ENCODE peak calls at places on chromosomes 6 and 20, in nine cellular contexts. J is CD8-positive, alpha-beta T cell; B is uterus; W is A549; I is heart left ventricle; Q is endodermal cell; P is right lobe of liver; V is brain microvascular endothelial cell; U is adrenal gland. S is an unnamed sample.

GRCh38 chr6:32397252-32397920 is 9.6 kb downstream of the BTNL2 start:
- DNase-seq in P (no peak), B (no peak), J (no peak), Q (no peak), U (no peak), I (no peak), W (no peak), V (no peak), S (no peak)

GRCh38 chr20:56202493-56203077 is 45.9 kb upstream of the MC3R start:
- DNase-seq in V (peak), I (no peak), W (peak), B (no peak), U (peak), P (no peak), Q (no peak), J (no peak), S (no peak)

GRCh38 chr6:24581084-24581669 is 64.8 kb downstream of the KIAA0319 start:
- DNase-seq in J (peak), P (peak), V (peak), U (peak), Q (peak), B (peak), W (peak), I (peak), S (peak)

GRCh38 chr6:146770965-146771735 is 172.4 kb downstream of the ADGB start:
- DNase-seq in U (peak), Q (no peak), J (peak), I (peak), V (no peak), B (no peak), P (peak), W (no peak), S (no peak)

GRCh38 chr20:37796121-37796520 is 102.3 kb downstream of the CTNNBL1 start:
- DNase-seq in V (no peak), P (peak), Q (no peak), J (no peak), B (no peak), I (no peak), W (no peak), U (no peak), S (peak)

GRCh38 chr20:20089018-20089417 is 36.7 kb downstream of the CFAP61 start:
- DNase-seq in J (no peak), P (no peak), I (peak), Q (no peak), V (no peak), W (no peak), B (no peak), U (no peak), S (no peak)

GRCh38 chr20:43983359-43983758 is 68.7 kb downstream of the TOX2 start:
- DNase-seq in U (no peak), Q (peak), W (no peak), P (no peak), B (no peak), V (no peak), J (no peak), I (no peak), S (no peak)

GRCh38 chr20:25274891-25275812 is 27.3 kb downstream of the PYGB start:
- DNase-seq in U (no peak), W (no peak), P (peak), Q (no peak), J (no peak), I (peak), V (no peak), B (peak), S (no peak)

GRCh38 chr6:137277971-137278602 is 58.9 kb upstream of the IFNGR1 start:
- DNase-seq in B (no peak), W (peak), I (no peak), J (no peak), V (peak), U (no peak), Q (peak), P (no peak), S (peak)

GRCh38 chr6:15461127-15461944 is 201.5 kb downstream of the DTNBP1 start:
- DNase-seq in W (no peak), Q (peak), P (no peak), I (no peak), U (no peak), B (no peak), J (no peak), V (no peak), S (no peak)

GRCh38 chr6:5361371-5361770 is 100.1 kb downstream of the FARS2 start:
- DNase-seq in U (no peak), J (no peak), V (no peak), I (no peak), P (no peak), Q (no peak), B (no peak), W (no peak), S (no peak)

GRCh38 chr6:17469006-17469972 is 75.9 kb downstream of the CAP2 start:
- DNase-seq in J (no peak), U (no peak), I (no peak), V (no peak), B (no peak), Q (no peak), W (no peak), P (no peak), S (no peak)

GRCh38 chr6:31692886-31693285 is 10.2 kb downstream of the ABHD16A start:
- DNase-seq in P (no peak), U (no peak), W (no peak), I (no peak), B (no peak), Q (no peak), J (no peak), V (no peak), S (no peak)

GRCh38 chr6:139027620-139028182 is 844 bp upstream of the ABRACL start:
- DNase-seq in J (no peak), V (peak), P (peak), B (no peak), Q (peak), W (no peak), I (no peak), U (no peak), S (peak)

GRCh38 chr6:157650261-157650640 is 172.8 kb upstream of the SNX9 start:
- DNase-seq in V (no peak), J (no peak), U (peak), Q (no peak), I (peak), B (peak), W (no peak), P (no peak), S (no peak)

GRCh38 chr6:20559924-20560551 is 25.8 kb downstream of the CDKAL1 start:
- DNase-seq in I (no peak), P (no peak), J (no peak), B (no peak), W (no peak), V (no peak), U (no peak), Q (no peak), S (no peak)

GRCh38 chr6:2285510-2285909 is 40.1 kb upstream of the GMDS start:
- DNase-seq in U (no peak), B (no peak), I (no peak), Q (no peak), V (no peak), J (no peak), P (no peak), W (no peak), S (no peak)

GRCh38 chr6:84791233-84791632 is 26.8 kb upstream of the TBX18 start:
- DNase-seq in B (no peak), P (no peak), Q (no peak), I (no peak), U (no peak), J (no peak), W (no peak), V (no peak), S (no peak)

GRCh38 chr20:37511605-37512275 is 9.3 kb upstream of the NNAT start:
- DNase-seq in J (no peak), V (peak), Q (no peak), W (no peak), U (no peak), I (no peak), P (no peak), B (no peak), S (no peak)

GRCh38 chr6:110422444-110422822 is 7.1 kb upstream of the DDO start:
- DNase-seq in V (no peak), Q (no peak), J (no peak), P (no peak), I (no peak), W (no peak), U (no peak), B (no peak), S (no peak)

GRCh38 chr6:27297857-27298730 is 14.0 kb downstream of the POM121L2 start:
- DNase-seq in P (no peak), U (no peak), I (no peak), Q (peak), W (no peak), V (peak), B (no peak), J (no peak), S (peak)

GRCh38 chr6:89797317-89797716 is 22.3 kb downstream of the MDN1 start:
- DNase-seq in W (no peak), Q (no peak), U (no peak), B (no peak), V (peak), I (peak), J (no peak), P (no peak), S (no peak)

GRCh38 chr20:35506179-35506578 is 23.3 kb downstream of the C20orf173 start:
- DNase-seq in I (no peak), U (no peak), V (no peak), W (no peak), P (no peak), J (no peak), Q (no peak), B (no peak), S (no peak)

GRCh38 chr6:104983296-104983695 is 26.4 kb downstream of the LIN28B start:
- DNase-seq in J (no peak), P (no peak), Q (no peak), U (no peak), V (no peak), W (no peak), I (no peak), B (no peak), S (no peak)

GRCh38 chr6:44849829-44850228 is 462.3 kb downstream of the CDC5L start:
- DNase-seq in B (no peak), V (no peak), W (no peak), J (no peak), U (no peak), Q (no peak), I (no peak), P (no peak), S (no peak)

GRCh38 chr6:152267967-152268845 is 369.0 kb downstream of the SYNE1 start:
- DNase-seq in I (no peak), J (no peak), P (no peak), B (no peak), V (no peak), W (peak), Q (no peak), U (peak), S (peak)

GRCh38 chr20:32452776-32453466 is 94.8 kb downstream of the ASXL1 start:
- DNase-seq in P (no peak), U (no peak), B (no peak), W (no peak), Q (no peak), V (no peak), J (no peak), I (no peak), S (no peak)

GRCh38 chr6:43125119-43125518 is 46.0 kb upstream of the SRF start:
- DNase-seq in B (peak), U (no peak), P (no peak), W (no peak), Q (no peak), V (peak), I (no peak), J (no peak), S (no peak)

GRCh38 chr6:27742833-27743573 is 169.2 kb downstream of the OR2B2 start:
- DNase-seq in J (no peak), B (no peak), U (no peak), W (no peak), P (no peak), I (no peak), V (no peak), Q (no peak), S (peak)

GRCh38 chr6:101543796-101544195 is 150.3 kb downstream of the GRIK2 start:
- DNase-seq in W (no peak), U (no peak), V (no peak), B (no peak), Q (no peak), J (no peak), I (no peak), P (no peak), S (no peak)

GRCh38 chr20:43846516-43846905 is 68.1 kb upstream of the TOX2 start:
- DNase-seq in W (no peak), P (no peak), I (no peak), Q (no peak), V (no peak), B (no peak), J (no peak), U (no peak), S (no peak)

GRCh38 chr6:2216794-2217383 is 28.5 kb downstream of the GMDS start:
- DNase-seq in P (no peak), I (no peak), J (no peak), W (no peak), B (no peak), V (no peak), Q (peak), U (no peak), S (no peak)

GRCh38 chr20:17938889-17939619 is 29.5 kb downstream of the SNX5 start:
- DNase-seq in U (peak), Q (peak), V (peak), I (peak), J (peak), W (peak), P (peak), B (peak), S (peak)

GRCh38 chr6:28353981-28354676 is 4.4 kb downstream of the ZKSCAN3 start:
- DNase-seq in Q (no peak), J (no peak), U (peak), I (peak), B (peak), P (peak), V (peak), W (no peak), S (no peak)

GRCh38 chr6:26068036-26068435 is 19.2 kb upstream of the HFE start:
- DNase-seq in W (no peak), Q (no peak), U (no peak), I (no peak), B (no peak), P (no peak), V (no peak), J (no peak), S (no peak)

GRCh38 chr6:51472745-51473483 is 614.5 kb downstream of the PKHD1 start:
- DNase-seq in Q (peak), B (no peak), U (no peak), J (no peak), I (no peak), W (no peak), P (no peak), V (no peak), S (no peak)

DNA sequence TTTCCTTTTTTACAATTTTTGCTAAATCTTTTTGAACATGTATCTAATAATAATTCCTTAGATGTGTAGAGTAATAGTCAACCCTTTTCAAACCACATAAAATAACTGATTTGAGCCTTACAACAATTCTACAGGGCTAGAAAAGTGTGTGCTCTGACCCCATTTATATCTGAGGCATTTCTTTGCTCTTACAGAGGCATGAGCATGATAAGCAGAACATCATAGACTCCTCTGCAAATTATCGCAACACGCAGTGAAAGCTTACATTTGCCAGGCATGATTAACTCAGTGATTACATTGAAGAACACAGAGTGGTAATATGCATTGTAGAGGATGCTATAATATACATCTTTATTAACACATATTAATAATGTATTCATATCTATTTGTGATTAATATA is 120.4 kb downstream of the SIM1 start:
- DNase-seq in U (no peak), I (no peak), V (no peak), W (no peak), J (no peak), P (no peak), B (no peak), Q (no peak), S (no peak)
- H3K27ac ChIP-seq in U (no peak), I (no peak), V (peak), W (no peak), J (no peak), P (no peak), B (no peak), Q (no peak), S (no peak)

DNA sequence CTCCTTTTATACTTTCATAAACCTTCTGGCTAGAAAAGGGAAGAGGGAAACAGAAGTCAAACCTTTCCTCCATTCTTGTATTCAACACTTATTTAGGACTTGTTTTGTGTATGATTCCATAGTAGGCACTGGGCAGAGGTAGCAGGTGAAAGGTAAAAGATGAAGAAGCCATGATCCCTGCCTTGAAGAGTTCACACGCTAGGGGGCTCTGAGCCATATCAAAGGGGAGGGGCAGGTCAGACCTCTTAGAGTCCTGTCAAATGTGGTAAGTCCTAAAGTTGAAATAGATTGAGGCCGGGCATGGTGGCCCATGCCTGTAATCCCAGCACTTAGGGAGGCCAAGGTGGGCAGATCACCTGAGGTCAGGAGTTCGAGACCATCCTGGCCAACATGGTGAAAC is 85.5 kb downstream of the NDUFAF5 start:
- DNase-seq in V (no peak), J (no peak), P (no peak), Q (peak), U (no peak), W (no peak), I (no peak), B (no peak), S (no peak)
- TF ChIP-seq CTCF in V (no peak), J (no peak), P (no peak), Q (peak), U (no peak), W (no peak), I (no peak), B (no peak), S (peak)

GRCh38 chr6:692858-693736 is at the start of gene EXOC2:
- DNase-seq in B (peak), J (peak), P (peak), Q (peak), V (peak), W (peak), U (peak), I (peak), S (peak)
- H3K27ac ChIP-seq in B (peak), J (peak), P (peak), Q (no peak), V (peak), W (peak), U (peak), I (peak), S (peak)

GRCh38 chr6:34148864-34149810 is 3.2 kb upstream of the GRM4 start:
- DNase-seq in U (no peak), Q (peak), J (no peak), I (no peak), P (no peak), V (no peak), B (no peak), W (no peak), S (peak)

GRCh38 chr6:34150766-34151165 is 4.9 kb upstream of the GRM4 start:
- DNase-seq in J (no peak), P (no peak), I (no peak), V (no peak), B (no peak), W (no peak), Q (peak), U (no peak), S (peak)

GRCh38 chr6:34151321-34152041 is 5.6 kb upstream of the GRM4 start:
- DNase-seq in P (no peak), Q (peak), V (no peak), U (no peak), J (no peak), B (no peak), I (no peak), W (no peak), S (peak)

GRCh38 chr6:34147906-34148701 is 2.2 kb upstream of the GRM4 start:
- DNase-seq in U (no peak), B (no peak), J (no peak), W (no peak), Q (peak), V (no peak), P (no peak), I (no peak), S (no peak)

GRCh38 chr6:34149831-34150400 is 4.0 kb upstream of the GRM4 start:
- DNase-seq in U (no peak), J (no peak), B (no peak), V (no peak), Q (peak), I (no peak), W (no peak), P (no peak), S (peak)
- TF ChIP-seq CTCF in U (no peak), J (no peak), B (no peak), V (no peak), Q (no peak), I (no peak), W (no peak), P (no peak), S (no peak)

GRCh38 chr20:45407783-45408645 is at the start of gene DBNDD2:
- DNase-seq in I (peak), U (no peak), B (peak), W (no peak), Q (no peak), J (no peak), V (no peak), P (no peak), S (no peak)

GRCh38 chr20:45410887-45411286 is 2.8 kb downstream of the DBNDD2 start:
- DNase-seq in V (no peak), P (no peak), U (no peak), J (no peak), B (no peak), Q (no peak), I (no peak), W (no peak), S (no peak)

GRCh38 chr20:45407067-45407745 is 883 bp upstream of the DBNDD2 start:
- DNase-seq in W (no peak), Q (peak), J (no peak), I (peak), V (peak), U (peak), B (peak), P (peak), S (peak)

GRCh38 chr20:45408646-45409213 is 641 bp downstream of the DBNDD2 start:
- DNase-seq in U (no peak), W (no peak), P (no peak), V (no peak), Q (no peak), I (peak), B (no peak), J (no peak), S (no peak)

DNA sequence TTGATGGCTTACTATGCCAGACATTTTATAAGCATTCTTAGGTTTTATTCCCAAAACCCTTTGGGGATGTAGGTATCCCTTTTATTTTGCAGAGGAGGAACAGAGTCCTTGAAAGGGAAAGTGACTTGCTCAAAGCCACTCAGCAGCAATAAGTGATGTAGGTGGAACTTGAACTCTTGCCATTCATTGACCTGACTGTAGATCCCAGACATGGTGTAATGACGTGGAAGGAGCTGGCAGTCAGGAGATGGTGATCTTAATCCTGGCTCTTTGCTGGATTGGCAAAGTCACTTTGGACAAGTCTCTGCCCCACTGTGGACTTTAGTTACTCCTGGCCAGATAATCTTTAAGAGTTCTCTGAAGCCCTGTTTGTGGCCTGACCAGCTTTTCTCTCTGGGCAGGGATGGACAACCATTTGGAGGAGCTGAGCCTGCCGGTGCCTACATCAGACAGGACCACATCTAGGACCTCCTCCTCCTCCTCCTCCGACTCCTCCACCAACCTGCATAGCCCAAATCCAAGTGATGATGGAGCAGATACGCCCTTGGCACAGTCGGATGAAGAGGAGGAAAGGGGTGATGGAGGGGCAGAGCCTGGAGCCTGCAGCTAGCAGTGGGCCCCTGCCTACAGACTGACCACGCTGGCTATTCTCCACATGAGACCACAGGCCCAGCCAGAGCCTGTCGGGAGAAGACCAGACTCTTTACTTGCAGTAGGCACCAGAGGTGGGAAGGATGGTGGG is 1.6 kb downstream of the DBNDD2 start:
- DNase-seq in V (no peak), W (no peak), J (no peak), B (no peak), I (no peak), P (no peak), U (no peak), Q (no peak), S (no peak)
- H3K27ac ChIP-seq in V (no peak), W (no peak), J (no peak), B (no peak), I (peak), P (no peak), U (no peak), Q (no peak), S (no peak)